ENCODE peak calls at places on chromosome 3, in six cellular contexts. One of them, this sample, is unnamed.

GRCh38 chr3:184005981-184006507 is 11.6 kb downstream of the ABCC5 start:
- DNase-seq in substantia nigra: no peak
- DNase-seq in thoracic aorta: no peak
- DNase-seq in cerebellar cortex: peak; percentile 93
- DNase-seq in ELR: no peak
- DNase-seq in amniotic stem cell: no peak
- DNase-seq in this sample: peak; percentile 36

GRCh38 chr3:169034401-169034800 is 629.1 kb downstream of the MECOM start:
- DNase-seq in cerebellar cortex: no peak
- DNase-seq in ELR: peak; percentile 52
- DNase-seq in thoracic aorta: no peak
- DNase-seq in substantia nigra: no peak
- DNase-seq in amniotic stem cell: no peak
- DNase-seq in this sample: no peak

GRCh38 chr3:134294302-134294925 is 43.8 kb upstream of the RYK start:
- DNase-seq in amniotic stem cell: no peak
- DNase-seq in thoracic aorta: no peak
- DNase-seq in substantia nigra: no peak
- DNase-seq in cerebellar cortex: no peak
- DNase-seq in ELR: peak; percentile 18
- DNase-seq in this sample: no peak

GRCh38 chr3:196463478-196463756 is 31.2 kb upstream of the UBXN7 start:
- DNase-seq in cerebellar cortex: no peak
- DNase-seq in ELR: no peak
- DNase-seq in substantia nigra: no peak
- DNase-seq in amniotic stem cell: no peak
- DNase-seq in thoracic aorta: no peak
- DNase-seq in this sample: no peak

GRCh38 chr3:118931996-118932395 is 102.7 kb downstream of the IGSF11 start:
- DNase-seq in cerebellar cortex: no peak
- DNase-seq in substantia nigra: no peak
- DNase-seq in amniotic stem cell: no peak
- DNase-seq in ELR: no peak
- DNase-seq in thoracic aorta: no peak
- DNase-seq in this sample: no peak

GRCh38 chr3:61066800-61067199 is 184.5 kb downstream of the FHIT start:
- DNase-seq in thoracic aorta: no peak
- DNase-seq in substantia nigra: no peak
- DNase-seq in amniotic stem cell: no peak
- DNase-seq in cerebellar cortex: no peak
- DNase-seq in ELR: no peak
- DNase-seq in this sample: no peak

GRCh38 chr3:114639171-114639570 is 345.3 kb downstream of the TIGIT start:
- DNase-seq in substantia nigra: no peak
- DNase-seq in ELR: no peak
- DNase-seq in amniotic stem cell: no peak
- DNase-seq in thoracic aorta: no peak
- DNase-seq in cerebellar cortex: no peak
- DNase-seq in this sample: peak; percentile 74

GRCh38 chr3:153903430-153903829 is 217.8 kb upstream of the ARHGEF26 start:
- DNase-seq in substantia nigra: no peak
- DNase-seq in ELR: no peak
- DNase-seq in amniotic stem cell: no peak
- DNase-seq in cerebellar cortex: no peak
- DNase-seq in thoracic aorta: no peak
- DNase-seq in this sample: no peak

GRCh38 chr3:152257246-152258074 is 11.3 kb upstream of the MBNL1 start:
- DNase-seq in thoracic aorta: no peak
- DNase-seq in ELR: no peak
- DNase-seq in amniotic stem cell: no peak
- DNase-seq in cerebellar cortex: no peak
- DNase-seq in substantia nigra: no peak
- DNase-seq in this sample: no peak

GRCh38 chr3:136885357-136886213 is 23.6 kb downstream of the NCK1 start:
- DNase-seq in substantia nigra: no peak
- DNase-seq in cerebellar cortex: no peak
- DNase-seq in ELR: no peak
- DNase-seq in thoracic aorta: no peak
- DNase-seq in amniotic stem cell: no peak
- DNase-seq in this sample: no peak

GRCh38 chr3:30341079-30341478 is 265.3 kb upstream of the TGFBR2 start:
- DNase-seq in ELR: no peak
- DNase-seq in amniotic stem cell: no peak
- DNase-seq in substantia nigra: no peak
- DNase-seq in cerebellar cortex: no peak
- DNase-seq in thoracic aorta: no peak
- DNase-seq in this sample: no peak

GRCh38 chr3:58241321-58242044 is 3.9 kb downstream of the ABHD6 start:
- DNase-seq in ELR: peak; percentile 32
- DNase-seq in amniotic stem cell: no peak
- DNase-seq in substantia nigra: no peak
- DNase-seq in cerebellar cortex: no peak
- DNase-seq in thoracic aorta: no peak
- DNase-seq in this sample: no peak

GRCh38 chr3:42651248-42652091 is 2.0 kb upstream of the ZBTB47 start:
- DNase-seq in ELR: peak; percentile 82
- DNase-seq in substantia nigra: no peak
- DNase-seq in thoracic aorta: no peak
- DNase-seq in cerebellar cortex: no peak
- DNase-seq in amniotic stem cell: peak; percentile 33
- DNase-seq in this sample: no peak

GRCh38 chr3:31621314-31621713 is 88.6 kb downstream of the STT3B start:
- DNase-seq in substantia nigra: no peak
- DNase-seq in thoracic aorta: no peak
- DNase-seq in amniotic stem cell: no peak
- DNase-seq in ELR: peak; percentile 21
- DNase-seq in cerebellar cortex: no peak
- DNase-seq in this sample: no peak

GRCh38 chr3:149000207-149000745 is 8.9 kb downstream of the GYG1 start:
- DNase-seq in thoracic aorta: no peak
- DNase-seq in amniotic stem cell: no peak
- DNase-seq in ELR: no peak
- DNase-seq in substantia nigra: no peak
- DNase-seq in cerebellar cortex: no peak
- DNase-seq in this sample: no peak

GRCh38 chr3:17800232-17800631 is 57.8 kb upstream of the TBC1D5 start:
- DNase-seq in substantia nigra: no peak
- DNase-seq in amniotic stem cell: no peak
- DNase-seq in cerebellar cortex: no peak
- DNase-seq in thoracic aorta: no peak
- DNase-seq in ELR: peak; percentile 66
- DNase-seq in this sample: no peak

This sample was measured in globus pallidus.